ENCODE peak calls at places on chromosomes 1 and 21, in four cellular contexts. S is gastrocnemius medialis; Y is stimulated activated CD4-positive, alpha-beta T cell treated with anti-CD3 and anti-CD28 coated beads, Interleukin-15, amount 100 ng/mL, for 48 hours; T is activated B cell treated with CpG ODN at 0.5 μM for 24 hours. H is an unnamed sample.

GRCh38 chr21:42925114-42925907 is at the start of gene ERVH48-1:
- DNase-seq in S (peak), Y (no peak), T (no peak), H (no peak)

GRCh38 chr1:6909857-6910256 is 124.6 kb downstream of the CAMTA1 start:
- DNase-seq in S (no peak), Y (no peak), T (no peak), H (no peak)

GRCh38 chr1:156479093-156480014 is 21.2 kb downstream of the MEF2D start:
- DNase-seq in S (no peak), Y (no peak), T (no peak), H (no peak)

GRCh38 chr1:209653915-209654351 is 1.7 kb upstream of the LAMB3 start:
- DNase-seq in S (no peak), Y (no peak), T (no peak), H (no peak)

GRCh38 chr1:30226648-30227047 is 496.7 kb downstream of the MATN1 start:
- DNase-seq in S (no peak), Y (no peak), T (no peak), H (no peak)

GRCh38 chr1:82323144-82323543 is 522.4 kb downstream of the ADGRL2 start:
- DNase-seq in S (no peak), Y (no peak), T (no peak), H (no peak)

GRCh38 chr21:39153373-39153772 is 29.9 kb downstream of the PSMG1 start:
- DNase-seq in S (peak), Y (no peak), T (no peak), H (no peak)

GRCh38 chr21:38979271-38980196 is 173.8 kb downstream of the ETS2 start:
- DNase-seq in S (no peak), Y (no peak), T (no peak), H (no peak)

GRCh38 chr1:111192643-111193519 is 7.6 kb downstream of the DENND2D start:
- DNase-seq in S (no peak), Y (no peak), T (no peak), H (no peak)

GRCh38 chr1:23865543-23865930 is 2.6 kb downstream of the FUCA1 start:
- DNase-seq in S (peak), Y (no peak), T (no peak), H (no peak)

GRCh38 chr1:41780322-41780721 is 138.4 kb downstream of the HIVEP3 start:
- DNase-seq in S (no peak), Y (no peak), T (no peak), H (no peak)

GRCh38 chr21:35257413-35257812 is 208.3 kb upstream of the RUNX1 start:
- DNase-seq in S (peak), Y (no peak), T (no peak), H (peak)

GRCh38 chr1:54464477-54465146 is 58.4 kb upstream of the SSBP3 start:
- DNase-seq in S (no peak), Y (no peak), T (peak), H (no peak)

GRCh38 chr1:183841950-183842816 is 37.3 kb downstream of the RGL1 start:
- DNase-seq in S (peak), Y (peak), T (no peak), H (no peak)

GRCh38 chr1:113683384-113684152 is 75.7 kb downstream of the PHTF1 start:
- DNase-seq in S (no peak), Y (no peak), T (no peak), H (no peak)

GRCh38 chr1:238136265-238136664 is 245.5 kb upstream of the ZP4 start:
- DNase-seq in S (no peak), Y (no peak), T (no peak), H (no peak)

GRCh38 chr1:75727571-75727970 is 3.1 kb downstream of the ACADM start:
- DNase-seq in S (no peak), Y (no peak), T (no peak), H (no peak)

GRCh38 chr1:44423706-44424546 is 18.9 kb downstream of the RNF220 start:
- DNase-seq in S (peak), Y (no peak), T (no peak), H (no peak)

GRCh38 chr1:45895406-45895805 is 92.0 kb downstream of the MAST2 start:
- DNase-seq in S (no peak), Y (no peak), T (no peak), H (no peak)

H was measured in omental fat pad.